ENCODE peak calls at places on chromosome 12, in ten cellular contexts. One of them, this sample, is unnamed.

GRCh38 chr12:108360487-108360886 is 21.4 kb upstream of the CMKLR1 start:
- DNase-seq in choroid plexus epithelial cell: peak
- DNase-seq in OCI-LY7: no peak
- DNase-seq in cardiac fibroblast: no peak
- DNase-seq in osteocyte: no peak
- DNase-seq in prostate gland: no peak
- DNase-seq in WTC11: no peak
- DNase-seq in osteoblast: peak
- DNase-seq in fibroblast of pulmonary artery: no peak
- DNase-seq in AG09319: no peak
- DNase-seq in this sample: no peak

GRCh38 chr12:118061876-118062791 is 1.2 kb upstream of the WSB2 start:
- DNase-seq in choroid plexus epithelial cell: peak
- DNase-seq in OCI-LY7: peak
- DNase-seq in cardiac fibroblast: peak
- DNase-seq in osteocyte: no peak
- DNase-seq in prostate gland: peak
- DNase-seq in WTC11: peak
- DNase-seq in osteoblast: peak
- DNase-seq in fibroblast of pulmonary artery: peak
- DNase-seq in AG09319: no peak
- DNase-seq in this sample: peak

GRCh38 chr12:57153420-57153997 is 6.1 kb upstream of the LRP1-AS start:
- DNase-seq in choroid plexus epithelial cell: no peak
- DNase-seq in OCI-LY7: no peak
- DNase-seq in cardiac fibroblast: no peak
- DNase-seq in osteocyte: no peak
- DNase-seq in prostate gland: no peak
- DNase-seq in WTC11: no peak
- DNase-seq in osteoblast: no peak
- DNase-seq in fibroblast of pulmonary artery: no peak
- DNase-seq in AG09319: no peak
- DNase-seq in this sample: no peak

GRCh38 chr12:47303207-47303606 is 223.4 kb upstream of the AMIGO2 start:
- DNase-seq in choroid plexus epithelial cell: peak
- DNase-seq in OCI-LY7: no peak
- DNase-seq in cardiac fibroblast: peak
- DNase-seq in osteocyte: no peak
- DNase-seq in prostate gland: no peak
- DNase-seq in WTC11: no peak
- DNase-seq in osteoblast: peak
- DNase-seq in fibroblast of pulmonary artery: peak
- DNase-seq in AG09319: no peak
- DNase-seq in this sample: no peak

GRCh38 chr12:71439613-71440392 is at the start of gene LGR5:
- DNase-seq in choroid plexus epithelial cell: peak
- DNase-seq in OCI-LY7: no peak
- DNase-seq in cardiac fibroblast: peak
- DNase-seq in osteocyte: peak
- DNase-seq in prostate gland: no peak
- DNase-seq in WTC11: peak
- DNase-seq in osteoblast: peak
- DNase-seq in fibroblast of pulmonary artery: peak
- DNase-seq in AG09319: no peak
- DNase-seq in this sample: peak

GRCh38 chr12:102816816-102817434 is 100.1 kb downstream of the PAH start:
- DNase-seq in choroid plexus epithelial cell: peak
- DNase-seq in OCI-LY7: peak
- DNase-seq in cardiac fibroblast: peak
- DNase-seq in osteocyte: no peak
- DNase-seq in prostate gland: no peak
- DNase-seq in WTC11: no peak
- DNase-seq in osteoblast: no peak
- DNase-seq in fibroblast of pulmonary artery: peak
- DNase-seq in AG09319: no peak
- DNase-seq in this sample: no peak

GRCh38 chr12:92300781-92301180 is 155.1 kb upstream of the BTG1 start:
- DNase-seq in choroid plexus epithelial cell: no peak
- DNase-seq in OCI-LY7: no peak
- DNase-seq in cardiac fibroblast: no peak
- DNase-seq in osteocyte: no peak
- DNase-seq in prostate gland: no peak
- DNase-seq in WTC11: no peak
- DNase-seq in osteoblast: no peak
- DNase-seq in fibroblast of pulmonary artery: no peak
- DNase-seq in AG09319: no peak
- DNase-seq in this sample: no peak

GRCh38 chr12:57694459-57695019 is 607 bp downstream of the OS9 start:
- DNase-seq in choroid plexus epithelial cell: peak
- DNase-seq in OCI-LY7: no peak
- DNase-seq in cardiac fibroblast: peak
- DNase-seq in osteocyte: no peak
- DNase-seq in prostate gland: no peak
- DNase-seq in WTC11: no peak
- DNase-seq in osteoblast: no peak
- DNase-seq in fibroblast of pulmonary artery: no peak
- DNase-seq in AG09319: no peak
- DNase-seq in this sample: peak

GRCh38 chr12:125068391-125068790 is 3.2 kb downstream of the AACS start:
- DNase-seq in choroid plexus epithelial cell: no peak
- DNase-seq in OCI-LY7: no peak
- DNase-seq in cardiac fibroblast: no peak
- DNase-seq in osteocyte: no peak
- DNase-seq in prostate gland: no peak
- DNase-seq in WTC11: no peak
- DNase-seq in osteoblast: peak
- DNase-seq in fibroblast of pulmonary artery: no peak
- DNase-seq in AG09319: no peak
- DNase-seq in this sample: no peak

GRCh38 chr12:125070661-125071390 is 5.6 kb downstream of the AACS start:
- DNase-seq in choroid plexus epithelial cell: no peak
- DNase-seq in OCI-LY7: no peak
- DNase-seq in cardiac fibroblast: no peak
- DNase-seq in osteocyte: no peak
- DNase-seq in prostate gland: no peak
- DNase-seq in WTC11: no peak
- DNase-seq in osteoblast: peak
- DNase-seq in fibroblast of pulmonary artery: no peak
- DNase-seq in AG09319: no peak
- DNase-seq in this sample: no peak

GRCh38 chr12:125069616-125070015 is 4.4 kb downstream of the AACS start:
- DNase-seq in choroid plexus epithelial cell: no peak
- DNase-seq in OCI-LY7: no peak
- DNase-seq in cardiac fibroblast: no peak
- DNase-seq in osteocyte: no peak
- DNase-seq in prostate gland: no peak
- DNase-seq in WTC11: no peak
- DNase-seq in osteoblast: peak
- DNase-seq in fibroblast of pulmonary artery: no peak
- DNase-seq in AG09319: no peak
- DNase-seq in this sample: no peak

GRCh38 chr12:125071456-125071855 is 6.2 kb downstream of the AACS start:
- DNase-seq in choroid plexus epithelial cell: no peak
- DNase-seq in OCI-LY7: no peak
- DNase-seq in cardiac fibroblast: no peak
- DNase-seq in osteocyte: no peak
- DNase-seq in prostate gland: no peak
- DNase-seq in WTC11: no peak
- DNase-seq in osteoblast: no peak
- DNase-seq in fibroblast of pulmonary artery: no peak
- DNase-seq in AG09319: no peak
- DNase-seq in this sample: no peak

DNA sequence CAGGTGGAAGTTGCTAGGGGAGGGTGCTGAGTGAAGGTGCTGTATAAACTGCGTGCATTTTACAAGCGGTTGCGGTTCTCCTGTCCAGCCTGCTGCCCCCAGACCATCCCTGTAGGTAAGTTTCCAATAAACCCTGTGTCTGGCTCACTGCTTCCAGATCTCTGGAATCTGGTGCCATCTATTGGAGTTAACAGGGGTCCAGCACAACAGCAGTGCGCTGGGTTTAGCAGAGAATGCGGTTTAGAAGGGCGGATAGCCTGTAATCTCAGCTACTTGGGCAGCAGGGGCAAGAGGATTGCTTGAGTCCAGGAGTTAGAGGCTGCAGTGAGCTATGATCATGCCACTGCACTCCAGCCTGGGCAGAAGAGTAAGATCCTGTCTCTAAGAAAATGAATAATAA is 4.9 kb downstream of the AACS start:
- DNase-seq in choroid plexus epithelial cell: peak
- DNase-seq in OCI-LY7: no peak
- DNase-seq in cardiac fibroblast: no peak
- DNase-seq in osteocyte: no peak
- DNase-seq in prostate gland: no peak
- DNase-seq in WTC11: no peak
- DNase-seq in osteoblast: peak
- DNase-seq in fibroblast of pulmonary artery: peak
- DNase-seq in AG09319: no peak
- DNase-seq in this sample: peak
- TF ChIP-seq CTCF in choroid plexus epithelial cell: peak
- TF ChIP-seq CTCF in OCI-LY7: no peak
- TF ChIP-seq CTCF in cardiac fibroblast: no peak
- TF ChIP-seq CTCF in osteocyte: peak
- TF ChIP-seq CTCF in prostate gland: no peak
- TF ChIP-seq CTCF in WTC11: no peak
- TF ChIP-seq CTCF in osteoblast: no peak
- TF ChIP-seq CTCF in fibroblast of pulmonary artery: no peak
- TF ChIP-seq CTCF in AG09319: no peak
- TF ChIP-seq CTCF in this sample: peak

GRCh38 chr12:104669057-104669770 is 212.5 kb downstream of the CHST11 start:
- DNase-seq in choroid plexus epithelial cell: no peak
- DNase-seq in OCI-LY7: no peak
- DNase-seq in cardiac fibroblast: no peak
- DNase-seq in osteocyte: no peak
- DNase-seq in prostate gland: peak
- DNase-seq in WTC11: no peak
- DNase-seq in osteoblast: no peak
- DNase-seq in fibroblast of pulmonary artery: no peak
- DNase-seq in AG09319: no peak
- DNase-seq in this sample: no peak
- TF ChIP-seq CTCF in choroid plexus epithelial cell: peak
- TF ChIP-seq CTCF in OCI-LY7: peak
- TF ChIP-seq CTCF in cardiac fibroblast: no peak
- TF ChIP-seq CTCF in osteocyte: peak
- TF ChIP-seq CTCF in prostate gland: no peak
- TF ChIP-seq CTCF in WTC11: no peak
- TF ChIP-seq CTCF in osteoblast: peak
- TF ChIP-seq CTCF in fibroblast of pulmonary artery: no peak
- TF ChIP-seq CTCF in AG09319: peak
- TF ChIP-seq CTCF in this sample: peak

DNA sequence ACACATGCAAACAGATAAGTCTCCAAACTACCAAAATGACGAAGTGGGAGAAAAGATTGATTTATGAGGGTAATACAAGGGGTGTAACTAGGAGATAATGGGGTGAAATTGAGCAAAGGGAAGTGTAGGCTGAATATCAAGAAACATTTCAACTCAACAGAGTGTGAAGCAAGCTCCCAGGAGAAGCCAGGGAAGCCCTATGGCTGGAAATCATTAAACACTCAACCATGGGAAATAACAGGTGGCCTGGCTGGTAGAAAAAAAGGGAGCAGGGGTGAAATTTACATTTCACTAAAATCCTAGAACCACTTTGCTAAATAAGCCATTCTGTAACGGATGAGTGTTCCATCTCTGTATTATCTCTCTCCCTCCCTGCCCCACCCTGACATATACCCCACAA is 40.9 kb downstream of the GRIN2B start:
- DNase-seq in choroid plexus epithelial cell: no peak
- DNase-seq in OCI-LY7: no peak
- DNase-seq in cardiac fibroblast: no peak
- DNase-seq in osteocyte: no peak
- DNase-seq in prostate gland: no peak
- DNase-seq in WTC11: no peak
- DNase-seq in osteoblast: no peak
- DNase-seq in fibroblast of pulmonary artery: no peak
- DNase-seq in AG09319: no peak
- DNase-seq in this sample: no peak
- TF ChIP-seq CTCF in choroid plexus epithelial cell: no peak
- TF ChIP-seq CTCF in OCI-LY7: no peak
- TF ChIP-seq CTCF in cardiac fibroblast: no peak
- TF ChIP-seq CTCF in osteocyte: no peak
- TF ChIP-seq CTCF in prostate gland: no peak
- TF ChIP-seq CTCF in WTC11: no peak
- TF ChIP-seq CTCF in osteoblast: no peak
- TF ChIP-seq CTCF in fibroblast of pulmonary artery: no peak
- TF ChIP-seq CTCF in AG09319: no peak
- TF ChIP-seq CTCF in this sample: no peak

GRCh38 chr12:6936378-6936638 is 7.3 kb upstream of the RNU7-1 start:
- DNase-seq in choroid plexus epithelial cell: no peak
- DNase-seq in OCI-LY7: no peak
- DNase-seq in cardiac fibroblast: no peak
- DNase-seq in osteocyte: no peak
- DNase-seq in prostate gland: no peak
- DNase-seq in WTC11: no peak
- DNase-seq in osteoblast: no peak
- DNase-seq in fibroblast of pulmonary artery: no peak
- DNase-seq in AG09319: no peak
- DNase-seq in this sample: no peak

GRCh38 chr12:6939187-6939540 is 4.5 kb upstream of the RNU7-1 start:
- DNase-seq in choroid plexus epithelial cell: no peak
- DNase-seq in OCI-LY7: no peak
- DNase-seq in cardiac fibroblast: no peak
- DNase-seq in osteocyte: no peak
- DNase-seq in prostate gland: no peak
- DNase-seq in WTC11: no peak
- DNase-seq in osteoblast: no peak
- DNase-seq in fibroblast of pulmonary artery: no peak
- DNase-seq in AG09319: no peak
- DNase-seq in this sample: no peak

GRCh38 chr12:6937481-6938352 is 5.9 kb upstream of the RNU7-1 start:
- DNase-seq in choroid plexus epithelial cell: peak
- DNase-seq in OCI-LY7: peak
- DNase-seq in cardiac fibroblast: peak
- DNase-seq in osteocyte: peak
- DNase-seq in prostate gland: peak
- DNase-seq in WTC11: peak
- DNase-seq in osteoblast: peak
- DNase-seq in fibroblast of pulmonary artery: peak
- DNase-seq in AG09319: peak
- DNase-seq in this sample: peak

GRCh38 chr12:6936642-6937480 is 6.8 kb upstream of the RNU7-1 start:
- DNase-seq in choroid plexus epithelial cell: no peak
- DNase-seq in OCI-LY7: peak
- DNase-seq in cardiac fibroblast: no peak
- DNase-seq in osteocyte: no peak
- DNase-seq in prostate gland: no peak
- DNase-seq in WTC11: peak
- DNase-seq in osteoblast: no peak
- DNase-seq in fibroblast of pulmonary artery: no peak
- DNase-seq in AG09319: no peak
- DNase-seq in this sample: no peak

DNA sequence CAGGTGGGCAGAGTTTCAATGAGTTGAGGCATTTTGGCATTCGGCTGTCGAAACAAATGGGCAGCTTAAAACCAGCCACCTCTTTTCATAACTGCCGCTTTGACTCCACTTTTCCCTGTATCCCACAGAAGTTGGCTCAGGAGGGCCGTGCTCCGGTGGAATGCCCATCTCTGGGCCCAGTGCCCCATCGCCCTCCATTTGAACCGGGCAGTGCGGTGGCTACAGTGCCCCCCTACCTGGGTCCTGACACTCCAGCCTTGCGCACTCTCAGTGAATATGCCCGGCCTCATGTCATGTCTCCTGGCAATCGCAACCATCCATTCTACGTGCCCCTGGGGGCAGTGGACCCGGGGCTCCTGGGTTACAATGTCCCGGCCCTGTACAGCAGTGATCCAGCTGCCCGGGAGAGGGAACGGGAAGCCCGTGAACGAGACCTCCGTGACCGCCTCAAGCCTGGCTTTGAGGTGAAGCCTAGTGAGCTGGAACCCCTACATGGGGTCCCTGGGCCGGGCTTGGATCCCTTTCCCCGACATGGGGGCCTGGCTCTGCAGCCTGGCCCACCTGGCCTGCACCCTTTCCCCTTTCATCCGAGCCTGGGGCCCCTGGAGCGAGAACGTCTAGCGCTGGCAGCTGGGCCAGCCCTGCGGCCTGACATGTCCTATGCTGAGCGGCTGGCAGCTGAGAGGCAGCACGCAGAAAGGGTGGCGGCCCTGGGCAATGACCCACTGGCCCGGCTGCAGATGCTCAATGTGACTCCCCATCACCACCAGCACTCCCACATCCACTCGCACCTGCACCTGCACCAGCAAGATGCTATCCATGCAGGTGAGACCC is 5.0 kb upstream of the RNU7-1 start:
- DNase-seq in choroid plexus epithelial cell: no peak
- DNase-seq in OCI-LY7: no peak
- DNase-seq in cardiac fibroblast: no peak
- DNase-seq in osteocyte: no peak
- DNase-seq in prostate gland: no peak
- DNase-seq in WTC11: no peak
- DNase-seq in osteoblast: no peak
- DNase-seq in fibroblast of pulmonary artery: no peak
- DNase-seq in AG09319: no peak
- DNase-seq in this sample: no peak
- TF ChIP-seq CTCF in choroid plexus epithelial cell: no peak
- TF ChIP-seq CTCF in OCI-LY7: no peak
- TF ChIP-seq CTCF in cardiac fibroblast: no peak
- TF ChIP-seq CTCF in osteocyte: no peak
- TF ChIP-seq CTCF in prostate gland: no peak
- TF ChIP-seq CTCF in WTC11: no peak
- TF ChIP-seq CTCF in osteoblast: no peak
- TF ChIP-seq CTCF in fibroblast of pulmonary artery: no peak
- TF ChIP-seq CTCF in AG09319: no peak
- TF ChIP-seq CTCF in this sample: no peak